ENCODE peak calls at places on chromosomes 16 and 17, in four cellular contexts. F, L, D and M are unnamed samples.

GRCh38 chr17:44602390-44602789 is 45.1 kb downstream of the FZD2 start:
- DNase-seq in F (peak; percentile 41), L (no peak), D (no peak), M (no peak)

GRCh38 chr17:81419333-81419885 is 24.2 kb downstream of the BAHCC1 start:
- DNase-seq in F (peak; percentile 84), L (no peak), D (peak; percentile 98), M (peak; percentile 90)

GRCh38 chr16:20931066-20931465 is 30.5 kb downstream of the LYRM1 start:
- DNase-seq in F (no peak), L (no peak), D (no peak), M (no peak)

GRCh38 chr16:1051446-1051845 is 21.1 kb upstream of the SSTR5 start:
- DNase-seq in F (no peak), L (no peak), D (no peak), M (no peak)

GRCh38 chr17:38418693-38419507 is 9.4 kb upstream of the ARHGAP23 start:
- DNase-seq in F (no peak), L (no peak), D (no peak), M (no peak)

GRCh38 chr17:50270430-50271172 is 3.7 kb upstream of the TMEM92 start:
- DNase-seq in F (peak; percentile 27), L (no peak), D (peak; percentile 76), M (peak; percentile 54)

GRCh38 chr17:47733414-47734288 is 615 bp downstream of the TBX21 start:
- DNase-seq in F (no peak), L (no peak), D (peak; percentile 61), M (no peak)

GRCh38 chr17:35630530-35631148 is 43.5 kb downstream of the AP2B1 start:
- DNase-seq in F (no peak), L (no peak), D (no peak), M (no peak)

GRCh38 chr17:40541060-40541872 is 24.0 kb downstream of the CCR7 start:
- DNase-seq in F (no peak), L (no peak), D (peak; percentile 53), M (no peak)

GRCh38 chr17:7045492-7046126 is 1.7 kb upstream of the SLC16A11 start:
- DNase-seq in F (peak; percentile 56), L (no peak), D (no peak), M (no peak)

GRCh38 chr17:1752425-1752941 is 9.4 kb upstream of the SERPINF1 start:
- DNase-seq in F (no peak), L (no peak), D (no peak), M (peak; percentile 61)
- H3K4me3 ChIP-seq in F (peak overlapping the region; percentile 2), L (no peak overlapping the region), D (no peak overlapping the region), M (peak overlapping the region; percentile 7)

GRCh38 chr17:70102531-70102930 is 27.5 kb downstream of the KCNJ16 start:
- DNase-seq in F (no peak), L (no peak), D (no peak), M (no peak)

GRCh38 chr17:70099267-70099666 is 24.2 kb downstream of the KCNJ16 start:
- DNase-seq in F (no peak), L (no peak), D (no peak), M (no peak)

GRCh38 chr17:70099884-70100283 is 24.9 kb downstream of the KCNJ16 start:
- DNase-seq in F (no peak), L (no peak), D (no peak), M (no peak)

GRCh38 chr17:70098030-70098429 is 23.0 kb downstream of the KCNJ16 start:
- DNase-seq in F (no peak), L (no peak), D (no peak), M (no peak)

GRCh38 chr17:70100983-70101382 is 26.0 kb downstream of the KCNJ16 start:
- DNase-seq in F (no peak), L (no peak), D (no peak), M (no peak)
- TF ChIP-seq CTCF in F (no peak), L (no peak), D (no peak), M (no peak)

GRCh38 chr17:72336804-72337070 is 215.9 kb downstream of the SOX9 start:
- DNase-seq in F (no peak), L (no peak), D (no peak), M (no peak)

GRCh38 chr17:72334205-72334604 is 213.4 kb downstream of the SOX9 start:
- DNase-seq in F (no peak), L (no peak), D (no peak), M (no peak)

GRCh38 chr17:72333570-72333969 is 212.8 kb downstream of the SOX9 start:
- DNase-seq in F (no peak), L (no peak), D (no peak), M (no peak)

GRCh38 chr17:72338304-72338703 is 217.5 kb downstream of the SOX9 start:
- DNase-seq in F (no peak), L (no peak), D (no peak), M (no peak)

DNA sequence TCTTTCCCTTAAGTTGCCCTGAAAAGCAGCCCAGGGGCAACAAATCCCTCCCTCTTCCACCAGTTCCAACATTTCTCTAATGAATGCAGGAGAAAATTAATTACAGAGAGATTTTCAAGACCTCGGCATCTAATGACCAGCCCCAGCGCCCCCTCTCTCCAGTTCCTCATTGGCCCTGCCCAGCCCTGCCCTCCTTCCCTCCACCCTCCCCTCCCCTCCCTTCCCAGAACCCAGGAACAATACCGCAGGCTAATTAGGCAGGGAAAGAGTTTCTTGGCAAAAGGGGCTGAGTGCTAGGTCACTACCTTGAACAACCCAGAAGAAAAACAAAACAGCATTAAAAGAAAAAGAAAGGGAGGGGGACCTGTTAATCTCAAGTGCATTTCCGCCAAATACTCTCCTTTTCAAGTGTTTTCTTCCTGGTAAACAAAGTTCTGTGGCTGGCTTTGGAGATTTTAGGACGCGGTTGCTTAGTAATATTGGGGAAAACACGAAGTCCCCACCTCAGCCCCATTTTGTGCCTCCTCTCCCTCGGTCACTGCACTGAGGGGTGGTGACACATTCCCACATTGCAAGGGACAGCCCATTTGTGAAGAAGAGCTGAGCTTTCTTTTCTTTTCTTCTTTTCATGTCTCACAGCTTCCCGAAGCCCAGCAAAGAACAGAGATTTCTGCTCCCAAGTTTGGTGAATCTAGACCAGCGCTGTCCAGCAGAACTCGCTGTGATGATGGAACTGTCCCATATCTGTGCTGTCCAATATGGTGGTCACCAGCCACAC is 215.4 kb downstream of the SOX9 start:
- DNase-seq in F (no peak), L (no peak), D (no peak), M (no peak)
- H3K4me3 ChIP-seq in F (no peak overlapping the region), L (no peak overlapping the region), D (no peak overlapping the region), M (no peak overlapping the region)

DNA sequence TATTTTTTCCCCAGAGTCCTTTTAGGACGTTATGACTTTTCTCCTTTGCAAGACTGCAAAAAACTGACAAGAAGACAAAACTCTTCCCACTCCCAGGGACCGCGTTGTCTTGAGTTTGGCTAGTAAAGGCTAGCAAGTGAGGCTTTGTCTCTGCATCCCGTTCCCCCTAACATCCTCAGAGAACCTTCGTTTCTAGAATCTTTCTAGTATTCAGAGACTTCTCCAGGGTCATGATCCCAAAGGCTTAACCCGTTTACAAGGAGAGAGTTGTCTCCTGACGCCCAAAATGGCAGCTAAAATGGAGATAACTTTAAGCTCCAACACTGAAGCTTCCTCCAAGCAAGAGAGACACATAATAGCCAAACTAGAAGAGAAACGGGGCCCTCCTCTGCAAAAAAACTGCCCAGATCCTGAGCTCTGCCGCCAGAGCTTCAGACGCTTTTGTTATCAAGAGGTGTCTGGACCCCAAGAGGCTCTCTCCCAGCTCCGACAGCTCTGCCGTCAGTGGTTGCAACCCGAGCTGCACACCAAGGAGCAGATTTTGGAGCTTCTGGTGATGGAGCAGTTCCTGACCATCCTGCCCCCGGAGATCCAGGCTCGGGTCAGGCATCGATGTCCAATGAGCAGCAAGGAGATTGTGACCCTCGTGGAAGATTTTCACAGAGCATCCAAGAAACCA is 843 bp downstream of the ZNF174 start:
- DNase-seq in F (no peak), L (no peak), D (no peak), M (no peak)
- TF ChIP-seq CTCF in F (no peak), L (no peak), D (no peak), M (no peak)

GRCh38 chr17:11023639-11024479 is 186.0 kb upstream of the PIRT start:
- DNase-seq in F (no peak), L (no peak), D (no peak), M (no peak)
- H3K4me3 ChIP-seq in F (no peak overlapping the region), L (no peak overlapping the region), D (no peak overlapping the region), M (no peak overlapping the region)

GRCh38 chr16:26453215-26453614 is 613.5 kb upstream of the C16orf82 start:
- DNase-seq in F (no peak), L (no peak), D (no peak), M (no peak)
- TF ChIP-seq CTCF in F (no peak), L (peak; percentile 27), D (no peak), M (no peak)

DNA sequence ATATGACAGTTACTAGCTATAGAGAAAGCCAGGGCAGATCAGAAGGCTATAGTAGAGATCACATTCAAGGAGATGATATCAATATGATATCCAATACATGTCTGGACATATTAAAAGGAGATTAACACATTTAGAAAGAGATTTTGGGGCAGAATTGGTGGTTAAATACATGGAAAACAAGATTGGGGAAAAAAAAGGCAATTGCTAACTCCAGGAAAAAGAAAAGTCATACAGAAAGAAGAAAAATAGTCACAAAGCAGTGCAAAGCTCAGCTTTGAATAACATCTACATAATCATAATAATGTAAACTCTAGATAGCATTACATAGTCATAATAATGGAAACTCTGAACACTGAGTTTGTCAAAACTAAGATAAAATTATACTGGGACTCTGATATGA is 40.6 kb downstream of the MYH11 start:
- DNase-seq in F (no peak), L (no peak), D (no peak), M (no peak)
- H3K4me3 ChIP-seq in F (no peak overlapping the region), L (no peak overlapping the region), D (no peak overlapping the region), M (no peak overlapping the region)